ENCODE peak calls at places on chromosomes 3 and 15, in eight cellular contexts. N is PC-3, V is glutamatergic neuron, Y is SK-MEL-5, O is LoVo, R is ovary, Q is DMS53, C is transverse colon. K is an unnamed sample.

GRCh38 chr3:14351617-14352001 is 50.8 kb upstream of the SLC6A6 start:
- DNase-seq in O (no peak), N (no peak), V (no peak), Q (no peak), C (no peak), Y (no peak), R (no peak), K (no peak)

GRCh38 chr3:23576379-23576959 is 229.3 kb upstream of the UBE2E1 start:
- DNase-seq in R (no peak), Y (no peak), O (peak), Q (peak), C (no peak), N (peak), V (no peak), K (no peak)

GRCh38 chr3:132549890-132550578 is 47.0 kb upstream of the ACKR4 start:
- DNase-seq in N (peak), Q (no peak), Y (peak), V (no peak), O (no peak), C (no peak), R (no peak), K (no peak)

GRCh38 chr3:127953636-127954035 is 38.6 kb downstream of the KBTBD12 start:
- DNase-seq in V (no peak), C (no peak), O (no peak), Q (no peak), R (no peak), Y (no peak), N (peak), K (peak)

GRCh38 chr3:55189359-55189801 is 261.5 kb upstream of the LRTM1 start:
- DNase-seq in O (peak), C (no peak), N (no peak), R (no peak), Q (no peak), Y (peak), V (no peak), K (no peak)

GRCh38 chr3:130955481-130955880 is 61.6 kb downstream of the ATP2C1 start:
- DNase-seq in Y (no peak), N (no peak), O (no peak), R (no peak), V (no peak), Q (no peak), C (no peak), K (no peak)

GRCh38 chr3:135444058-135444457 is 521.5 kb upstream of the PPP2R3A start:
- DNase-seq in C (no peak), Q (no peak), N (no peak), Y (no peak), V (no peak), R (no peak), O (no peak), K (no peak)

GRCh38 chr3:138078901-138079344 is 36.5 kb downstream of the DZIP1L start:
- DNase-seq in C (no peak), N (peak), R (no peak), Y (peak), V (no peak), O (peak), Q (peak), K (no peak)

GRCh38 chr3:47540281-47540680 is 26.8 kb upstream of the ELP6 start:
- DNase-seq in O (no peak), R (no peak), V (no peak), Q (no peak), N (no peak), C (no peak), Y (no peak), K (no peak)

GRCh38 chr3:66396161-66396760 is 104.6 kb downstream of the LRIG1 start:
- DNase-seq in R (no peak), Y (no peak), V (no peak), O (no peak), Q (no peak), C (no peak), N (no peak), K (no peak)

GRCh38 chr3:121651684-121652083 is 9.0 kb downstream of the HCLS1 start:
- DNase-seq in V (no peak), N (peak), C (no peak), O (peak), Y (no peak), Q (peak), R (no peak), K (no peak)

GRCh38 chr3:123791898-123792297 is 92.2 kb downstream of the MYLK start:
- DNase-seq in N (no peak), Y (peak), V (no peak), Q (peak), O (no peak), C (no peak), R (no peak), K (peak)

GRCh38 chr3:45988804-45989203 is 6.8 kb downstream of the FYCO1 start:
- DNase-seq in R (no peak), O (no peak), Y (no peak), N (peak), C (no peak), V (no peak), Q (peak), K (no peak)

GRCh38 chr3:194141415-194142155 is 5.6 kb downstream of the HES1 start:
- DNase-seq in O (peak), N (peak), R (peak), C (peak), Y (no peak), V (peak), Q (peak), K (peak)

GRCh38 chr3:189690672-189691071 is 59.5 kb downstream of the TP63 start:
- DNase-seq in Q (no peak), C (no peak), N (no peak), O (no peak), Y (no peak), R (no peak), V (no peak), K (no peak)

GRCh38 chr15:26841514-26841913 is 25.3 kb upstream of the GABRA5 start:
- DNase-seq in O (no peak), R (no peak), N (no peak), C (no peak), V (no peak), Q (no peak), Y (no peak), K (no peak)

K was measured in pons.